ENCODE peak calls at places on chromosome 18, in six cellular contexts. One of them, this sample, is unnamed.

GRCh38 chr18:21489119-21489750 is 111.3 kb downstream of the ESCO1 start:
- DNase-seq in HCT116: peak
- DNase-seq in K562: peak
- DNase-seq in H1: peak
- DNase-seq in GM12878: no peak
- DNase-seq in HepG2: peak
- DNase-seq in this sample: peak

GRCh38 chr18:59140287-59140885 is 702 bp downstream of the SEC11C start:
- DNase-seq in HCT116: no peak
- DNase-seq in K562: peak
- DNase-seq in H1: no peak
- DNase-seq in GM12878: no peak
- DNase-seq in HepG2: peak
- DNase-seq in this sample: peak

GRCh38 chr18:27181726-27182125 is 3.4 kb downstream of the CHST9 start:
- DNase-seq in HCT116: no peak
- DNase-seq in K562: no peak
- DNase-seq in H1: no peak
- DNase-seq in GM12878: no peak
- DNase-seq in HepG2: no peak
- DNase-seq in this sample: no peak

GRCh38 chr18:8980496-8981402 is 121.8 kb upstream of the NDUFV2 start:
- DNase-seq in HCT116: no peak
- DNase-seq in K562: no peak
- DNase-seq in H1: no peak
- DNase-seq in GM12878: no peak
- DNase-seq in HepG2: no peak
- DNase-seq in this sample: peak

GRCh38 chr18:42915240-42915791 is 200.2 kb downstream of the RIT2 start:
- DNase-seq in HCT116: no peak
- DNase-seq in K562: no peak
- DNase-seq in H1: no peak
- DNase-seq in GM12878: no peak
- DNase-seq in HepG2: no peak
- DNase-seq in this sample: no peak

GRCh38 chr18:10798727-10799435 is 273.1 kb downstream of the NAPG start:
- DNase-seq in HCT116: no peak
- DNase-seq in K562: peak
- DNase-seq in H1: no peak
- DNase-seq in GM12878: no peak
- DNase-seq in HepG2: peak
- DNase-seq in this sample: peak

GRCh38 chr18:26215247-26215970 is 10.8 kb upstream of the TAF4B start:
- DNase-seq in HCT116: no peak
- DNase-seq in K562: no peak
- DNase-seq in H1: no peak
- DNase-seq in GM12878: peak
- DNase-seq in HepG2: no peak
- DNase-seq in this sample: no peak

GRCh38 chr18:73007195-73007934 is 139.6 kb upstream of the NETO1 start:
- DNase-seq in HCT116: no peak
- DNase-seq in K562: no peak
- DNase-seq in H1: no peak
- DNase-seq in GM12878: peak
- DNase-seq in HepG2: no peak
- DNase-seq in this sample: no peak

GRCh38 chr18:61360440-61361383 is 27.5 kb downstream of the CDH20 start:
- DNase-seq in HCT116: no peak
- DNase-seq in K562: no peak
- DNase-seq in H1: no peak
- DNase-seq in GM12878: peak
- DNase-seq in HepG2: no peak
- DNase-seq in this sample: no peak

GRCh38 chr18:8946046-8946838 is 156.3 kb upstream of the NDUFV2 start:
- DNase-seq in HCT116: no peak
- DNase-seq in K562: no peak
- DNase-seq in H1: no peak
- DNase-seq in GM12878: no peak
- DNase-seq in HepG2: no peak
- DNase-seq in this sample: no peak

GRCh38 chr18:43422483-43422882 is 145.2 kb upstream of the SYT4 start:
- DNase-seq in HCT116: no peak
- DNase-seq in K562: no peak
- DNase-seq in H1: no peak
- DNase-seq in GM12878: no peak
- DNase-seq in HepG2: no peak
- DNase-seq in this sample: peak

GRCh38 chr18:45328271-45328670 is 287.0 kb upstream of the SLC14A2 start:
- DNase-seq in HCT116: no peak
- DNase-seq in K562: no peak
- DNase-seq in H1: no peak
- DNase-seq in GM12878: no peak
- DNase-seq in HepG2: no peak
- DNase-seq in this sample: no peak

GRCh38 chr18:39313992-39314391 is 1748.4 kb upstream of the CELF4 start:
- DNase-seq in HCT116: no peak
- DNase-seq in K562: no peak
- DNase-seq in H1: no peak
- DNase-seq in GM12878: no peak
- DNase-seq in HepG2: no peak
- DNase-seq in this sample: no peak

GRCh38 chr18:74819433-74820059 is 221.9 kb downstream of the ZNF407 start:
- DNase-seq in HCT116: no peak
- DNase-seq in K562: peak
- DNase-seq in H1: peak
- DNase-seq in GM12878: no peak
- DNase-seq in HepG2: peak
- DNase-seq in this sample: peak

GRCh38 chr18:12290086-12290485 is 18.0 kb upstream of the TUBB6 start:
- DNase-seq in HCT116: no peak
- DNase-seq in K562: no peak
- DNase-seq in H1: no peak
- DNase-seq in GM12878: no peak
- DNase-seq in HepG2: no peak
- DNase-seq in this sample: no peak

GRCh38 chr18:78972930-78973331 is 6.7 kb upstream of the SALL3 start:
- DNase-seq in HCT116: no peak
- DNase-seq in K562: no peak
- DNase-seq in H1: no peak
- DNase-seq in GM12878: no peak
- DNase-seq in HepG2: no peak
- DNase-seq in this sample: no peak

GRCh38 chr18:78973357-78974083 is 6.1 kb upstream of the SALL3 start:
- DNase-seq in HCT116: no peak
- DNase-seq in K562: no peak
- DNase-seq in H1: no peak
- DNase-seq in GM12878: no peak
- DNase-seq in HepG2: no peak
- DNase-seq in this sample: no peak

GRCh38 chr18:78975699-78976098 is 3.9 kb upstream of the SALL3 start:
- DNase-seq in HCT116: no peak
- DNase-seq in K562: no peak
- DNase-seq in H1: no peak
- DNase-seq in GM12878: no peak
- DNase-seq in HepG2: no peak
- DNase-seq in this sample: no peak

GRCh38 chr18:78975282-78975681 is 4.3 kb upstream of the SALL3 start:
- DNase-seq in HCT116: no peak
- DNase-seq in K562: no peak
- DNase-seq in H1: no peak
- DNase-seq in GM12878: no peak
- DNase-seq in HepG2: no peak
- DNase-seq in this sample: no peak

DNA sequence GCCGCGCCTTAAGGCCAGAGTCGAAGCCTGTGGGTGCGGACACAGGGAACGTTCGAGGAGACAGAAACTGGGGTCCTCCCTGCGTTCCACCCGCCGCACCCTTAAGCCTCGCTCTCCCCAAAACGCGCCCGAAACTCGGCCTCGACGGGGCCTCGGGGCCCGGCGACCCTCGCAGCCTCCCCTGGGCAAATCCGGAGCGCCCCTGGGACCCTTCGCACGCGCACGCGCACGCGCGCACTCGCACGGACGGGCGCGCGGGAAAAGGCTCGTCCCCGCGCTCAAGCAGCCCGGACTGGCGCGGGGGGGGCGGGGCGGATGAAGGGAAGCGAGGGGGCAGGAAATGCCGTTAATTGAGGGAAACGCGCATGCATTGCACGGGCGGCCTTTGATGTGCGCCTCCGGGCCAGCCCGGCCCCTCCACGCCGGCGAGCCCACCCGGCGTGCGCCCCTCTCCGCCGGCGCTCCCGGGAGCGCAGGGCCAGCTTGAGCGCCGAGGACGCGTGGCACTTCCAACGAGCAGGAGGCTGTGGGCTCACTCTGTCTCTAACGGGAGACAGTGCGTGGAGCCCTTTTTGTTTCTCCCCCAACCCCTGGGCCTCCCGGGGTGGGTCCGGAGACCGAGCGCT is 5.4 kb upstream of the SALL3 start:
- DNase-seq in HCT116: no peak
- DNase-seq in K562: no peak
- DNase-seq in H1: no peak
- DNase-seq in GM12878: no peak
- DNase-seq in HepG2: no peak
- DNase-seq in this sample: no peak
- TF ChIP-seq ZNF274 in HCT116: no peak
- TF ChIP-seq ZNF274 in K562: no peak
- TF ChIP-seq ZNF274 in H1: no peak
- TF ChIP-seq ZNF274 in GM12878: no peak
- TF ChIP-seq ZNF274 in HepG2: no peak
- TF ChIP-seq ZNF274 in this sample: no peak

DNA sequence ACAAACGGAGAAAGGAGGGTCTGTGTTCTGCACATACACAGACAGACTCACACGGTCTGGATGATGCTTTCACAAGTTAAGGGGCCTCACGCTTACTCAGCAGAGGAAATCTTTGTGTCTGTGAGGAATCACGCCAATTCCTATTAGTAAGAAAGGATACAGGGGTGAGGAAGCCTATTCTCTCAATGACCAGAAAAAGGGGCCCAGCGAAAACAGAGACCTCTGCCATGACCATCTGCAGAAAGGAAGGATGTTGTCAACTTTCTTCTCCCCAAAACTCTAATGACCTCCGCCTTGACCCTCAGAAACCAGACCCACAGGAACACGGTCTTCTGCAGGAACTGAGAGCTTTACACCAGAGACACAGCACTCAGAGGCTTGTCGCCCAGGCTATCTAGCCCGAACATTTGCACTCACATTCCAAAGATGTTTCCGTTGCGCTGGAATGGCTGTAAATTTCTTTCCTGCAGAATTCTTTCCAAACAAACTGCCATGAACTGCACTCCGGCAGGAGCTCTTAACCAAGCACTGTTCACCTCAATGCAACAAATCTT is 186.3 kb downstream of the TCF4 start:
- DNase-seq in HCT116: no peak
- DNase-seq in K562: no peak
- DNase-seq in H1: no peak
- DNase-seq in GM12878: no peak
- DNase-seq in HepG2: peak
- DNase-seq in this sample: peak
- TF ChIP-seq ZNF274 in HCT116: no peak
- TF ChIP-seq ZNF274 in K562: no peak
- TF ChIP-seq ZNF274 in H1: no peak
- TF ChIP-seq ZNF274 in GM12878: no peak
- TF ChIP-seq ZNF274 in HepG2: no peak
- TF ChIP-seq ZNF274 in this sample: no peak

DNA sequence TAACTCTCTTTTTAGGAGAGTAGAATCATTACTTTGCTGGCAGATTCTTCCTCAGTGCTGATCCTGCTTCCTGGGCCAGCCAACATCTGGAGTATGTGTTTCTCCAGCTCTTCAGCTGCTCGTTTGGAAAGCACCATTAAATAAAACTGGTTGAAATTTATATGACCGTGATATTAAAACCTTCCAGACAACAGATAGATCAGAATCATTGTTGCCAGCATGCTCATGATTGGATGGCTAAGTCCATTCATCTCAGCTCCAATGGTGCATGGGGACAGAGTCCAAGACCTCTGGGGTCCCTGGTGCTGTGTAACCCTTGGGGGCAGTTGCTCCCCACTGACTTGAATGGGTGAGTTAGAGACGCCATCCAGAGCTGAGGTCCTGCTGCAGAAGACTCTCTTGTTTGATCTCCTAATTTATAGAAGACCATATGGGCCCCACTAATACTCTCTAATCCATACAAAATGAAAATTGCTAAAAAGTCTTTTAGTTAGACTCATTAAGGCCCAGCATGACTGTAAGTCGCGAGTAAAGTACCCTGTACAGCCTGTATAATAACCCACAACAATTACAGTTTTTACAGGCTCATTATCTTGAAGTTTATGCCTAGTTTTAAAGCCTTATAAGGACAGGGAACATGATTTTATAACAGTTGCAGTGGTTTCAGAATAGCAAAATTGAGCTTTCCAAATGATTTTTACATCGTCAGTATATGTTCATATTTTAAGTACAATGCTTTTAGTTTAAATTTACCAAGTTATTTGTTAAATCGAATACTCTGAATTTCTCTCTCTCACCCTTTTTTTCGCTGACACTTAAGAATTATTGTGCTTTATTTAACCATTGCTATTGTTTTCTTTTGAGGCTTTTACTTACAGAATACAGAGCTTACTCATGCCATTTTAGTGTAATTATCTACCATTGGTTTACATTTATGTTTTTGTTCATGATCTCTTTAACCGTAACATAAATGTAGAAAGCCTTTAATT is 60.0 kb downstream of the CABLES1 start:
- DNase-seq in HCT116: no peak
- DNase-seq in K562: no peak
- DNase-seq in H1: no peak
- DNase-seq in GM12878: no peak
- DNase-seq in HepG2: no peak
- DNase-seq in this sample: no peak
- TF ChIP-seq ZNF274 in HCT116: no peak
- TF ChIP-seq ZNF274 in K562: no peak
- TF ChIP-seq ZNF274 in H1: no peak
- TF ChIP-seq ZNF274 in GM12878: no peak
- TF ChIP-seq ZNF274 in HepG2: no peak
- TF ChIP-seq ZNF274 in this sample: no peak

GRCh38 chr18:41751161-41751560 is 203.9 kb upstream of the PIK3C3 start:
- DNase-seq in HCT116: no peak
- DNase-seq in K562: no peak
- DNase-seq in H1: no peak
- DNase-seq in GM12878: no peak
- DNase-seq in HepG2: no peak
- DNase-seq in this sample: no peak
- TF ChIP-seq ZNF274 in HCT116: no peak
- TF ChIP-seq ZNF274 in K562: no peak
- TF ChIP-seq ZNF274 in H1: no peak
- TF ChIP-seq ZNF274 in GM12878: no peak
- TF ChIP-seq ZNF274 in HepG2: no peak
- TF ChIP-seq ZNF274 in this sample: no peak

GRCh38 chr18:75831960-75832359 is 404.5 kb upstream of the SMIM21 start:
- DNase-seq in HCT116: no peak
- DNase-seq in K562: no peak
- DNase-seq in H1: no peak
- DNase-seq in GM12878: no peak
- DNase-seq in HepG2: peak
- DNase-seq in this sample: no peak
- TF ChIP-seq ZNF274 in HCT116: no peak
- TF ChIP-seq ZNF274 in K562: no peak
- TF ChIP-seq ZNF274 in H1: no peak
- TF ChIP-seq ZNF274 in GM12878: no peak
- TF ChIP-seq ZNF274 in HepG2: no peak
- TF ChIP-seq ZNF274 in this sample: no peak